ENCODE peak calls at places on chromosomes 16 and 17, in seven cellular contexts. I is ovary; X is A549; U is SK-N-SH; T is CD8-positive, alpha-beta T cell; B is tibial artery; W is heart right ventricle. O is an unnamed sample.

GRCh38 chr17:51948128-51948527 is 210.4 kb downstream of the CA10 start:
- DNase-seq in U (no peak), T (no peak), X (no peak), I (no peak), B (no peak), W (no peak), O (no peak)

GRCh38 chr16:88479795-88480760 is 27.0 kb downstream of the ZFPM1 start:
- DNase-seq in B (no peak), W (no peak), I (no peak), U (no peak), X (no peak), T (peak; percentile 60), O (no peak)

GRCh38 chr17:74858672-74859438 is 830 bp downstream of the GRIN2C start:
- DNase-seq in X (no peak), U (no peak), T (no peak), B (no peak), W (no peak), I (no peak), O (no peak)

GRCh38 chr17:48351916-48352332 is 78.1 kb downstream of the SKAP1 start:
- DNase-seq in T (no peak), X (peak; percentile 48), W (no peak), I (no peak), U (peak; percentile 32), B (no peak), O (no peak)

GRCh38 chr17:31700973-31701372 is 158.1 kb downstream of the COPRS start:
- DNase-seq in I (no peak), T (no peak), W (no peak), U (no peak), X (no peak), B (no peak), O (no peak)

GRCh38 chr16:23704772-23705516 is 8.1 kb downstream of the ERN2 start:
- DNase-seq in U (no peak), T (no peak), B (no peak), X (no peak), I (no peak), W (no peak), O (no peak)

GRCh38 chr16:88367560-88367959 is 15.2 kb upstream of the ZNF469 start:
- DNase-seq in T (no peak), U (no peak), I (no peak), B (no peak), W (no peak), X (no peak), O (no peak)

GRCh38 chr16:1998852-1999801 is 9.4 kb downstream of the SYNGR3 start:
- DNase-seq in W (no peak), T (no peak), I (no peak), B (no peak), X (no peak), U (no peak), O (no peak)

GRCh38 chr17:74770498-74771318 is 5.4 kb downstream of the NAT9 start:
- DNase-seq in U (peak; percentile 91), T (peak; percentile 88), B (no peak), X (peak; percentile 88), W (peak; percentile 75), I (peak; percentile 47), O (no peak)

GRCh38 chr17:29855686-29856085 is 74.3 kb downstream of the SSH2 start:
- DNase-seq in X (no peak), U (no peak), I (no peak), B (no peak), W (no peak), T (no peak), O (no peak)

GRCh38 chr16:67150833-67151396 is at the start of gene B3GNT9:
- DNase-seq in I (peak; percentile 83), W (peak; percentile 80), U (peak; percentile 92), T (peak; percentile 56), X (peak; percentile 82), B (peak; percentile 76), O (peak; percentile 34)

GRCh38 chr17:7541074-7541621 is 7.7 kb upstream of the TNFSF12 start:
- DNase-seq in B (no peak), I (no peak), T (no peak), X (no peak), W (no peak), U (no peak), O (no peak)

GRCh38 chr17:69434164-69434579 is 19.7 kb downstream of the MAP2K6 start:
- DNase-seq in U (no peak), T (no peak), B (peak; percentile 28), X (no peak), I (no peak), W (no peak), O (peak; percentile 39)

GRCh38 chr17:144936-145670 is 7.7 kb downstream of the SCGB1C2 start:
- DNase-seq in W (no peak), B (no peak), T (peak; percentile 42), I (peak; percentile 13), U (no peak), X (no peak), O (no peak)

GRCh38 chr17:74994440-74994839 is 7.0 kb downstream of the CDR2L start:
- DNase-seq in W (no peak), I (no peak), B (no peak), T (no peak), X (no peak), U (no peak), O (no peak)

GRCh38 chr16:85249830-85250455 is 137.7 kb upstream of the CIBAR2 start:
- DNase-seq in U (no peak), W (no peak), I (no peak), T (no peak), X (no peak), B (no peak), O (no peak)

GRCh38 chr17:9522074-9522473 is 53.5 kb downstream of the STX8 start:
- DNase-seq in I (no peak), W (no peak), B (no peak), U (peak; percentile 49), T (no peak), X (peak; percentile 31), O (no peak)

GRCh38 chr16:30903596-30903995 is 7.2 kb downstream of the CTF1 start:
- DNase-seq in X (no peak), W (no peak), T (no peak), B (no peak), U (peak; percentile 84), I (no peak), O (no peak)

GRCh38 chr17:7886227-7887037 is 2.2 kb upstream of the CHD3 start:
- DNase-seq in W (no peak), I (peak; percentile 55), U (peak; percentile 44), X (peak; percentile 69), B (peak; percentile 30), T (peak; percentile 65), O (no peak)

GRCh38 chr17:6456914-6457687 is 12.8 kb downstream of the PIMREG start:
- DNase-seq in I (peak; percentile 31), B (no peak), W (peak; percentile 44), X (peak; percentile 87), T (no peak), U (no peak), O (no peak)

GRCh38 chr17:58822148-58823050 is 66.7 kb downstream of the PPM1E start:
- DNase-seq in B (no peak), U (peak; percentile 40), X (no peak), T (no peak), I (no peak), W (no peak), O (no peak)

GRCh38 chr17:83113381-83113780 is 34.0 kb downstream of the METRNL start:
- DNase-seq in T (no peak), U (no peak), B (no peak), W (no peak), I (no peak), X (no peak), O (no peak)

GRCh38 chr16:80824623-80825364 is 20.4 kb upstream of the CDYL2 start:
- DNase-seq in U (peak; percentile 38), B (peak; percentile 26), X (peak; percentile 36), T (no peak), I (no peak), W (no peak), O (no peak)

GRCh38 chr16:53744449-53744848 is 40.5 kb downstream of the FTO start:
- DNase-seq in B (no peak), W (no peak), T (peak; percentile 51), I (no peak), U (no peak), X (no peak), O (peak; percentile 27)

GRCh38 chr17:40307691-40308289 is 1.2 kb upstream of the RARA start:
- DNase-seq in T (no peak), U (no peak), B (no peak), W (no peak), X (no peak), I (no peak), O (no peak)
- H3K27ac ChIP-seq in T (no peak overlapping the region), U (peak overlapping the region; percentile 95), B (no peak overlapping the region), W (peak overlapping the region; percentile 52), X (peak overlapping the region; percentile 97), I (no peak overlapping the region), O (no peak overlapping the region)

GRCh38 chr16:57810197-57811024 is 8.1 kb upstream of the KIFC3 start:
- DNase-seq in I (peak; percentile 66), X (peak; percentile 94), B (peak; percentile 66), U (no peak), T (peak; percentile 81), W (peak; percentile 72), O (no peak)

GRCh38 chr16:57807968-57808528 is 5.8 kb upstream of the KIFC3 start:
- DNase-seq in T (peak; percentile 69), I (peak; percentile 82), U (peak; percentile 84), W (peak; percentile 77), X (peak; percentile 91), B (peak; percentile 82), O (peak; percentile 19)

GRCh38 chr16:57808589-57808988 is 6.3 kb upstream of the KIFC3 start:
- DNase-seq in T (no peak), W (no peak), I (no peak), B (no peak), X (no peak), U (no peak), O (no peak)

GRCh38 chr16:57809843-57810196 is 7.5 kb upstream of the KIFC3 start:
- DNase-seq in I (no peak), X (no peak), T (no peak), W (peak; percentile 5), U (no peak), B (no peak), O (no peak)

GRCh38 chr16:57809276-57809793 is 7.0 kb upstream of the KIFC3 start:
- DNase-seq in W (no peak), U (no peak), X (no peak), T (no peak), B (no peak), I (no peak), O (no peak)
- H3K27ac ChIP-seq in W (peak overlapping the region; percentile 62), U (no peak overlapping the region), X (peak overlapping the region; percentile 91), T (no peak overlapping the region), B (no peak overlapping the region), I (no peak overlapping the region), O (no peak overlapping the region)

DNA sequence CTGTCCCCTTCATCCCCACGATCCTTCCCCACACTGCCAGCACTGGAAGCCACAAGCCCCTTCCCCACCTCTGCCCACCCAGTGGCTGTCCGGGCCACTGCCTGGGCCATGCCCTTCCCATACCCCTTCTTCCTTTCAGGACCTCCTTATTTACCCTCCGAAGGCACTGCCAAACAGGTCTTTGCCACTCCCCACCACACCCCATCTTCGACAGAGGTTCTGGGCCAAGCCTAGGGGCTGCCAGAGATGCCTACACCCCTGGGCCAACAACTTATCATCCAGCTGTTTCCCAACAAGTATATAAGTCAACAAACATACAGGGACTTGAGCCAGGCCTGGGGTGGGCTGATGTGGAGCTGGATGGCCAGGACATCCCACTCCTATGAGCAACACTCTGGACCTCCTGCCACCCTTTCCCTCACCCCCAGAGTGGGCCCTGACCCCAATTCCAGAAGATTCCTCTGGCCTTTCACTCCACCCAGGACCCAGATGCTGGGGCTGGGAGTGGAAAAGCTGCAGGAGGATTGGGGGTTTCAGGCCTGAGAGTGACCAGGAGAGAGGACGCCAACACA is 1.5 kb upstream of the PPP1R1B start:
- DNase-seq in X (no peak), U (no peak), B (no peak), I (no peak), T (no peak), W (no peak), O (no peak)
- H3K27ac ChIP-seq in X (no peak overlapping the region), U (no peak overlapping the region), B (no peak overlapping the region), I (no peak overlapping the region), T (no peak overlapping the region), W (no peak overlapping the region), O (peak overlapping the region; percentile 93)

GRCh38 chr16:46772463-46772862 is 24.3 kb upstream of the MYLK3 start:
- DNase-seq in W (no peak), X (no peak), T (no peak), U (no peak), I (no peak), B (no peak), O (no peak)
- H3K27ac ChIP-seq in W (no peak overlapping the region), X (no peak overlapping the region), T (no peak overlapping the region), U (no peak overlapping the region), I (no peak overlapping the region), B (no peak overlapping the region), O (no peak overlapping the region)